ENCODE peak calls at places on chromosomes 13 and 19, in four cellular contexts. One of them, this sample, is unnamed.

GRCh38 chr13:30690282-30691188 is 44.8 kb upstream of the ALOX5AP start:
- DNase-seq in uterus: peak; percentile 83
- DNase-seq in astrocyte: peak; percentile 93
- DNase-seq in fibroblast of lung: peak; percentile 98
- DNase-seq in this sample: peak; percentile 98

GRCh38 chr13:75480691-75481175 is 1.2 kb downstream of the TBC1D4 start:
- DNase-seq in fibroblast of lung: peak; percentile 63
- DNase-seq in uterus: peak; percentile 31
- DNase-seq in astrocyte: peak; percentile 50
- DNase-seq in this sample: peak; percentile 63

GRCh38 chr19:51777570-51778460 is 16.8 kb downstream of the FPR2 start:
- DNase-seq in fibroblast of lung: peak; percentile 90
- DNase-seq in uterus: peak; percentile 63
- DNase-seq in astrocyte: peak; percentile 74
- DNase-seq in this sample: peak; percentile 91

GRCh38 chr19:8352134-8352827 is 9.2 kb upstream of the KANK3 start:
- DNase-seq in uterus: no peak
- DNase-seq in fibroblast of lung: no peak
- DNase-seq in astrocyte: no peak
- DNase-seq in this sample: no peak

GRCh38 chr13:75151081-75151643 is 330.8 kb downstream of the TBC1D4 start:
- DNase-seq in fibroblast of lung: peak; percentile 79
- DNase-seq in uterus: no peak
- DNase-seq in astrocyte: peak; percentile 71
- DNase-seq in this sample: peak; percentile 79

GRCh38 chr13:41222259-41222852 is 28.0 kb upstream of the KBTBD7 start:
- DNase-seq in uterus: peak; percentile 39
- DNase-seq in fibroblast of lung: peak; percentile 61
- DNase-seq in astrocyte: peak; percentile 23
- DNase-seq in this sample: peak; percentile 64

GRCh38 chr13:37386276-37386675 is 212.3 kb downstream of the POSTN start:
- DNase-seq in astrocyte: peak; percentile 71
- DNase-seq in fibroblast of lung: no peak
- DNase-seq in uterus: no peak
- DNase-seq in this sample: peak; percentile 48

GRCh38 chr19:33346665-33347064 is 26.8 kb upstream of the CEBPG start:
- DNase-seq in uterus: no peak
- DNase-seq in astrocyte: no peak
- DNase-seq in fibroblast of lung: no peak
- DNase-seq in this sample: no peak

GRCh38 chr13:106415971-106416370 is 119.5 kb downstream of the EFNB2 start:
- DNase-seq in astrocyte: no peak
- DNase-seq in uterus: no peak
- DNase-seq in fibroblast of lung: no peak
- DNase-seq in this sample: no peak

DNA sequence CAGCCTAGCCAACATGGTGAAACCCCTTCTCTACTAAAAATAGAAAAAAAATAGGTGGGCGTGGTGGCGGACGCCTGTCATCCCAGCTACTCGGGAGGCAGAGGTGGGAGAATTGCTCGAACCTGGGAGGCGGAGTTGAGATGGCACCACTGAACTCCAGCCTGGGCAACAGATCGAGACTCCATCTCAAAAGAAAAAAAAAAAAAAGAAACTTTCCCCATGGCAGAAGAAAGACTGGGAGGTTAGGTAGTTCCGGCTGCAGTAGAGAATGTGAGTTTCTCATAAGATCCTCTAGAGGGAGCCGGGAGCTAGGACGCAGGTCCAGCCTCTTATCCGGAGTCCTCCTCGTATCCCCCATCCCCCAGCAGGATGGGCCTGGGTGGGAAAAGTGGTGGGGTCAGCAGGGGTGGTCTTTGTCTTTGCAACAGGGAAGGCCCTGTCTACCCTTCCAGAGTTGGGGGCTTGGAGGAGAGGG is 13.2 kb upstream of the CREB3L3 start:
- DNase-seq in uterus: no peak
- DNase-seq in astrocyte: peak; percentile 34
- DNase-seq in fibroblast of lung: peak; percentile 76
- DNase-seq in this sample: peak; percentile 74
- TF ChIP-seq CTCF in uterus: peak; percentile 42
- TF ChIP-seq CTCF in astrocyte: peak; percentile 57
- TF ChIP-seq CTCF in fibroblast of lung: peak; percentile 76
- TF ChIP-seq CTCF in this sample: peak; percentile 80

DNA sequence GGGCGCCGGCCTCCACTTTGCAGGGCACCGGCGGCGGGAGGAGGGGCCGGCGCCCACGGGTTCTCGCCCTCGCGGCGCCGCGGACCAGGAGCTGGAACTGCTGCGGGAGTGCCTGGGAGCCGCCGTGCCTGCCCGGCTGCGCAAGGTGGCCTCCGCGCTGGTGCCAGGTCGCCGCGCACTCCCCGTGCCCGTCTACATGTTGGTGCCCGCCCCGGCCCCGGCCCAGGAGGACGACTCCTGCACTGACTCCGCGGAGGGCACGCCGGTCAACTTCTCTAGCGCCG is 11.8 kb downstream of the C19orf25 start:
- DNase-seq in uterus: no peak
- DNase-seq in fibroblast of lung: no peak
- DNase-seq in astrocyte: no peak
- DNase-seq in this sample: no peak
- H3K4me3 ChIP-seq in uterus: no peak overlapping the region
- H3K4me3 ChIP-seq in fibroblast of lung: no peak overlapping the region
- H3K4me3 ChIP-seq in astrocyte: no peak overlapping the region
- H3K4me3 ChIP-seq in this sample: no peak overlapping the region

GRCh38 chr19:53190253-53190652 is 2.9 kb downstream of the ZNF665 start:
- DNase-seq in astrocyte: no peak
- DNase-seq in fibroblast of lung: no peak
- DNase-seq in uterus: no peak
- DNase-seq in this sample: no peak

GRCh38 chr19:53193534-53194222 is 520 bp upstream of the ZNF665 start:
- DNase-seq in fibroblast of lung: no peak
- DNase-seq in astrocyte: no peak
- DNase-seq in uterus: no peak
- DNase-seq in this sample: no peak

GRCh38 chr19:53196777-53197396 is 3.7 kb upstream of the ZNF665 start:
- DNase-seq in astrocyte: peak; percentile 67
- DNase-seq in uterus: peak; percentile 99
- DNase-seq in fibroblast of lung: peak; percentile 93
- DNase-seq in this sample: peak; percentile 84

GRCh38 chr19:53195265-53195879 is 2.2 kb upstream of the ZNF665 start:
- DNase-seq in uterus: peak; percentile 85
- DNase-seq in fibroblast of lung: peak; percentile 86
- DNase-seq in astrocyte: peak; percentile 64
- DNase-seq in this sample: peak; percentile 85

GRCh38 chr19:53192771-53193533 is at the start of gene ZNF665:
- DNase-seq in uterus: peak; percentile 91
- DNase-seq in fibroblast of lung: peak; percentile 88
- DNase-seq in astrocyte: peak; percentile 75
- DNase-seq in this sample: peak; percentile 85
- TF ChIP-seq CTCF in uterus: no peak
- TF ChIP-seq CTCF in fibroblast of lung: no peak
- TF ChIP-seq CTCF in astrocyte: no peak
- TF ChIP-seq CTCF in this sample: no peak

DNA sequence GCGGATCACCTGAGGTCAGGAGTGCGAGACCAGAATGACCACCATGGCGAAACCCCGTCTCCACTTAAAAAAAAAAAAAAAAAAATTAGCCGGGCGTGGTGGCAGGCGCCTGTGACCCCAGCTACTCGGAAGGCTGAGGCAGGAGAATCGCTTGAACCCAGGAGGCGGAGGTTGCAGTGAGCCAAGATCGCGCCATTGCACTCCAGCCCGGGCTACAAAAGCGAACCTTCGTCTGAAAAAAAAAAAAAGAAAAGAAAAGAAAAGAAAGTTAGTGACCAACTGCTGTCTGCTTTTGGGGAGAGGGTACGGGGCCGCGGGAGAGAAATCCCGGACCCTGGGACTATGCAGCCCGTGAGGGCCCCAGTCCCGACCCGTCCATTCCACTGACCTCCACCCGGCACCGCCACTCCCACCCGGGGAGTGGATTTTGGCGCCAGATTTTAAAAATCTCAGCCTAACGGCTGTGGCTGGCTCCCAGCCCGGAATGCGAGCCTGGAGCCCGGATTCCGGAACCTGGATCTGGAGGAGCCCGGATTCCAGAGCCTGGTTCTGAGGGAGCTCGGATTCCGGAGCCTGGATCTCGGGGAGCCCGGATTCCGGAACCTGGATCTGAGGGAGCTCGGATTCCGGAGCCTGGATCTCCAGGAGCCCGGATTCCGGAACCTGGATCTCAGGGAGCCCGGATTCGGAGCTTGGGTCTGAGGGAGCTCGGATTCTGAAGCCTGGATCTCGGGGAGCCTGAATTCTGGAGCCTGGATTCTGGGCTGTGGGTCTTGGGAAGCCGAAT is 6.1 kb upstream of the LMNB2 start:
- DNase-seq in uterus: peak; percentile 90
- DNase-seq in fibroblast of lung: peak; percentile 96
- DNase-seq in astrocyte: peak; percentile 99
- DNase-seq in this sample: peak; percentile 98
- H3K4me3 ChIP-seq in uterus: peak overlapping the region; percentile 60
- H3K4me3 ChIP-seq in fibroblast of lung: peak overlapping the region; percentile 87
- H3K4me3 ChIP-seq in astrocyte: peak overlapping the region; percentile 62
- H3K4me3 ChIP-seq in this sample: peak overlapping the region; percentile 74

This sample was measured in fibroblast of mammary gland.